ENCODE peak calls at places on chromosomes 2 and 18, in eight cellular contexts. A is fibroblast of pulmonary artery; D is dorsolateral prefrontal cortex; Y is left ventricle myocardium inferior; F is CD8-positive, alpha-beta T cell; I is AG04450; N is A549; Q is AG10803. W is an unnamed sample.

GRCh38 chr2:238593236-238593635 is 166.5 kb downstream of the ASB1 start:
- DNase-seq in I (no peak), Q (no peak), F (no peak), N (no peak), Y (no peak), D (no peak), A (no peak), W (no peak)

GRCh38 chr2:27723372-27724144 is 48.0 kb upstream of the MRPL33 start:
- DNase-seq in Y (no peak), N (peak), D (peak), A (peak), Q (peak), F (peak), I (peak), W (no peak)

GRCh38 chr2:69514406-69514805 is 77.2 kb upstream of the NFU1 start:
- DNase-seq in I (peak), N (no peak), A (peak), Y (peak), Q (peak), F (no peak), D (peak), W (peak)

GRCh38 chr2:236338495-236339184 is 74.4 kb upstream of the ASB18 start:
- DNase-seq in Q (no peak), F (peak), A (peak), N (no peak), Y (no peak), D (peak), I (no peak), W (no peak)

GRCh38 chr2:17747684-17748452 is 5.7 kb downstream of the SMC6 start:
- DNase-seq in A (no peak), D (no peak), I (no peak), N (peak), F (no peak), Q (no peak), Y (no peak), W (no peak)

GRCh38 chr2:174124171-174124570 is 124.2 kb downstream of the OLA1 start:
- DNase-seq in Q (no peak), D (no peak), F (no peak), A (no peak), N (no peak), Y (no peak), I (no peak), W (no peak)

GRCh38 chr18:44130365-44130942 is 550.2 kb upstream of the SETBP1 start:
- DNase-seq in I (no peak), Q (peak), N (peak), F (no peak), D (no peak), A (peak), Y (no peak), W (no peak)

GRCh38 chr2:230643576-230644291 is 68.9 kb upstream of the CAB39 start:
- DNase-seq in I (no peak), D (no peak), F (no peak), Q (no peak), Y (peak), N (no peak), A (peak), W (no peak)

GRCh38 chr2:101518470-101519172 is 43.7 kb upstream of the RFX8 start:
- DNase-seq in F (no peak), Y (peak), A (peak), N (peak), D (peak), Q (peak), I (no peak), W (no peak)

GRCh38 chr2:104545055-104545454 is 308.9 kb upstream of the POU3F3 start:
- DNase-seq in F (no peak), Y (no peak), I (no peak), D (no peak), Q (no peak), N (no peak), A (no peak), W (no peak)

GRCh38 chr2:231780123-231780908 is 766 bp downstream of the PDE6D start:
- DNase-seq in I (no peak), Y (no peak), D (no peak), F (peak), A (peak), Q (no peak), N (no peak), W (no peak)

GRCh38 chr2:235523021-235523420 is 29.2 kb downstream of the AGAP1 start:
- DNase-seq in A (no peak), I (no peak), D (no peak), N (no peak), Y (no peak), F (no peak), Q (no peak), W (no peak)

GRCh38 chr2:102358496-102358895 is 2.9 kb downstream of the IL18R1 start:
- DNase-seq in D (no peak), F (no peak), A (no peak), I (no peak), N (no peak), Q (no peak), Y (no peak), W (no peak)

GRCh38 chr18:61322265-61322873 is 10.9 kb upstream of the CDH20 start:
- DNase-seq in D (peak), F (no peak), Y (peak), I (peak), N (peak), A (peak), Q (peak), W (no peak)

GRCh38 chr2:14524041-14524802 is 108.3 kb upstream of the LRATD1 start:
- DNase-seq in N (no peak), D (no peak), I (peak), Q (peak), F (no peak), A (peak), Y (no peak), W (peak)

GRCh38 chr2:178230396-178230795 is 36.1 kb downstream of the OSBPL6 start:
- DNase-seq in A (no peak), D (no peak), F (no peak), Q (no peak), N (no peak), Y (no peak), I (no peak), W (no peak)

GRCh38 chr2:239195318-239195871 is 205.4 kb downstream of the HDAC4 start:
- DNase-seq in Y (no peak), Q (no peak), D (peak), N (no peak), I (no peak), A (no peak), F (no peak), W (no peak)

GRCh38 chr2:3433339-3433699 is 53.8 kb downstream of the TRAPPC12 start:
- DNase-seq in F (no peak), Y (no peak), N (no peak), D (no peak), Q (no peak), I (no peak), A (no peak), W (no peak)

GRCh38 chr2:152445791-152446201 is 110.8 kb downstream of the FMNL2 start:
- DNase-seq in Q (peak), F (no peak), Y (no peak), N (peak), I (peak), D (no peak), A (peak), W (peak)

GRCh38 chr2:105604938-105605337 is 139.8 kb upstream of the NCK2 start:
- DNase-seq in I (no peak), Q (peak), N (no peak), Y (peak), F (no peak), D (peak), A (peak), W (no peak)

GRCh38 chr2:75168186-75168585 is 31.1 kb downstream of the TACR1 start:
- DNase-seq in D (no peak), Q (no peak), F (no peak), Y (no peak), I (no peak), A (no peak), N (no peak), W (no peak)

GRCh38 chr2:63023444-63023843 is 27.2 kb upstream of the OTX1 start:
- DNase-seq in F (no peak), Q (no peak), A (peak), I (no peak), Y (no peak), N (peak), D (no peak), W (no peak)

GRCh38 chr2:172856561-172856960 is 120.9 kb downstream of the RAPGEF4 start:
- DNase-seq in Y (no peak), N (no peak), A (peak), Q (no peak), F (no peak), D (no peak), I (no peak), W (no peak)

GRCh38 chr2:227921648-227922047 is 50.2 kb downstream of the DAW1 start:
- DNase-seq in Y (no peak), N (no peak), Q (no peak), F (no peak), A (no peak), I (no peak), D (no peak), W (no peak)

GRCh38 chr2:151525872-151526271 is 116.2 kb downstream of the RIF1 start:
- DNase-seq in Q (no peak), A (no peak), N (no peak), Y (no peak), I (no peak), F (no peak), D (no peak), W (no peak)

GRCh38 chr2:113877651-113878594 is 12.0 kb upstream of the ACTR3 start:
- DNase-seq in D (no peak), I (no peak), Q (peak), N (no peak), A (peak), F (no peak), Y (no peak), W (no peak)

GRCh38 chr18:57585846-57586242 is 658 bp downstream of the FECH start:
- DNase-seq in Q (no peak), I (no peak), A (peak), Y (no peak), N (no peak), F (no peak), D (no peak), W (no peak)

GRCh38 chr2:189217546-189217945 is 38.0 kb upstream of the COL5A2 start:
- DNase-seq in I (no peak), D (no peak), Q (peak), F (no peak), Y (no peak), A (peak), N (no peak), W (peak)

GRCh38 chr2:49948744-49949143 is 794.4 kb upstream of the FSHR start:
- DNase-seq in A (no peak), Y (no peak), Q (no peak), N (no peak), I (no peak), D (no peak), F (no peak), W (no peak)

GRCh38 chr18:45980229-45980628 is 13.1 kb upstream of the EPG5 start:
- DNase-seq in Y (no peak), Q (no peak), F (no peak), I (no peak), A (no peak), N (no peak), D (no peak), W (no peak)

GRCh38 chr2:65576278-65576677 is 143.9 kb upstream of the SPRED2 start:
- DNase-seq in A (no peak), I (no peak), F (no peak), Y (no peak), Q (no peak), N (no peak), D (no peak), W (no peak)

GRCh38 chr18:50128506-50129271 is 66.3 kb downstream of the MYO5B start:
- DNase-seq in F (no peak), Q (no peak), D (no peak), N (no peak), I (no peak), Y (no peak), A (no peak), W (no peak)

GRCh38 chr2:193824474-193824873 is 1629.7 kb upstream of the TMEFF2 start:
- DNase-seq in I (no peak), Q (no peak), D (no peak), N (peak), F (no peak), A (peak), Y (no peak), W (peak)

GRCh38 chr2:74584088-74584645 is 29.6 kb downstream of the DOK1 start:
- DNase-seq in D (no peak), I (no peak), Y (no peak), A (peak), F (no peak), Q (peak), N (no peak), W (no peak)

GRCh38 chr2:237337586-237337985 is 76.4 kb downstream of the COL6A3 start:
- DNase-seq in N (no peak), Y (no peak), I (no peak), Q (no peak), F (no peak), D (no peak), A (no peak), W (no peak)

GRCh38 chr2:186518291-186518690 is 32.2 kb downstream of the ZC3H15 start:
- DNase-seq in I (no peak), A (no peak), Y (no peak), D (no peak), Q (no peak), N (no peak), F (no peak), W (no peak)

GRCh38 chr2:237235383-237236095 is 149.8 kb downstream of the COPS8 start:
- DNase-seq in I (no peak), Y (peak), N (no peak), A (peak), F (no peak), D (no peak), Q (peak), W (no peak)

GRCh38 chr2:182949572-182950189 is 83.2 kb upstream of the FRZB start:
- DNase-seq in Q (no peak), D (peak), I (no peak), A (no peak), Y (peak), F (no peak), N (no peak), W (no peak)

GRCh38 chr2:33104052-33104623 is 157.4 kb downstream of the LTBP1 start:
- DNase-seq in A (peak), F (no peak), D (no peak), N (no peak), I (no peak), Y (no peak), Q (no peak), W (no peak)
- H3K4me3 ChIP-seq in A (no peak), F (no peak), D (no peak), N (no peak), I (no peak), Y (no peak), Q (no peak), W (no peak)

GRCh38 chr2:118761791-118762190 is 85.7 kb downstream of the EN1 start:
- DNase-seq in D (no peak), A (no peak), Q (peak), I (no peak), Y (no peak), F (no peak), N (no peak), W (no peak)

GRCh38 chr2:118764855-118765254 is 82.6 kb downstream of the EN1 start:
- DNase-seq in N (no peak), I (no peak), A (no peak), D (no peak), F (no peak), Y (no peak), Q (no peak), W (no peak)

DNA sequence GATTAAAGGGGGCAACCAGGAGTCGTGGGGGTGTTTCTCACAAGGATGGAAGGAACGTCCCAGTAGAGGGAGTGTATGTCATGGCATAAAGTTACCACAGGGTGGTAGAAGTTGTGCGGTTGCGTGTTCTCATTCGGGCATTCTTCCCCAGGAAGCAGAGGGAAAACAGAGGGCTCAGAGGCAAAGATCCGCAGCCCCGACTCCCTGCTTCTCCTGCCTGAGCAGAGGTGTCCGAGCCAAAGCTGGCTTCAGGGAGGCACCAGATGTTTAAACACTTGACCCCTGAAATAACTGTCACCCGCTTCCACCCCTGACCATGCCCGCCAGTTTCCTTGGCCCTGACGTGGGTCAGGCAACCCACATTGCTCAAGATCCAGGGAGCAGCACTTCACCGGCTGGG is 83.7 kb downstream of the EN1 start:
- DNase-seq in I (no peak), D (no peak), Y (no peak), N (peak), Q (peak), A (peak), F (no peak), W (no peak)
- TF ChIP-seq CTCF in I (peak), D (peak), Y (no peak), N (no peak), Q (peak), A (peak), F (no peak), W (peak)

GRCh38 chr2:191855382-191855781 is 8.5 kb upstream of the CAVIN2 start:
- DNase-seq in Y (no peak), N (no peak), I (no peak), F (no peak), A (no peak), D (no peak), Q (no peak), W (no peak)

GRCh38 chr2:191856111-191856876 is 9.4 kb upstream of the CAVIN2 start:
- DNase-seq in I (no peak), N (no peak), Y (no peak), Q (no peak), F (no peak), A (no peak), D (no peak), W (no peak)

GRCh38 chr2:191854385-191855372 is 7.8 kb upstream of the CAVIN2 start:
- DNase-seq in Y (no peak), A (peak), F (no peak), N (no peak), I (no peak), D (no peak), Q (peak), W (no peak)

GRCh38 chr2:191851159-191851558 is 4.3 kb upstream of the CAVIN2 start:
- DNase-seq in Y (no peak), D (no peak), Q (no peak), F (no peak), A (no peak), N (no peak), I (no peak), W (no peak)

GRCh38 chr2:191853843-191854242 is 7.0 kb upstream of the CAVIN2 start:
- DNase-seq in Q (no peak), A (no peak), N (no peak), I (no peak), F (no peak), Y (no peak), D (no peak), W (no peak)
- H3K4me3 ChIP-seq in Q (no peak), A (no peak), N (no peak), I (no peak), F (no peak), Y (peak), D (no peak), W (no peak)

GRCh38 chr2:240966906-240967680 is 31.3 kb upstream of the SNED1 start:
- DNase-seq in A (no peak), N (no peak), Y (peak), F (no peak), Q (no peak), D (no peak), I (no peak), W (no peak)
- TF ChIP-seq CTCF in A (no peak), N (no peak), Y (no peak), F (no peak), Q (no peak), D (no peak), I (no peak), W (no peak)

GRCh38 chr18:25351773-25352628 is at the start of gene ZNF521:
- DNase-seq in A (peak), I (peak), F (peak), Y (peak), D (peak), N (no peak), Q (peak), W (peak)
- H3K4me3 ChIP-seq in A (peak), I (peak), F (peak), Y (peak), D (peak), N (peak), Q (peak), W (peak)

DNA sequence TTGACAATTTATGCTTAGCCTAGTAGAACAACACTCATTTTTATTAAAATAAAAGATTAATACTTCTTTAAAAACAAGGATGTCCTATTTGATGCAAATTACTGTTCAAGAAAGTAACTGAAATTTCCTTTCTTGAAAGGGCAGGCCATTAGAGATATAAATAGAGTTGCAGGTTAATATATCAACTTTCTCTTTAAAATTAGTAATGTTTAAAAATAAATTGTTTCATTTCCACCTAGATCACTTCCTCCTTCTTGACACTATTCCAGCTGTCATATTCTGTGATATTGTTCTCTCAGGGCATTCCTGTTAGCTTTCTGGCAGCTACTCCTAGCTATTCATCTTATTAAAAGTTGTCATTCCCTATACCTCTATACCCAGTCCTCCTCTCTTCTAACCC is 357.9 kb upstream of the NRP2 start:
- DNase-seq in N (no peak), F (no peak), Y (no peak), I (no peak), D (no peak), Q (no peak), A (no peak), W (no peak)
- TF ChIP-seq CTCF in N (no peak), F (no peak), Y (no peak), I (no peak), D (no peak), Q (no peak), A (no peak), W (no peak)

DNA sequence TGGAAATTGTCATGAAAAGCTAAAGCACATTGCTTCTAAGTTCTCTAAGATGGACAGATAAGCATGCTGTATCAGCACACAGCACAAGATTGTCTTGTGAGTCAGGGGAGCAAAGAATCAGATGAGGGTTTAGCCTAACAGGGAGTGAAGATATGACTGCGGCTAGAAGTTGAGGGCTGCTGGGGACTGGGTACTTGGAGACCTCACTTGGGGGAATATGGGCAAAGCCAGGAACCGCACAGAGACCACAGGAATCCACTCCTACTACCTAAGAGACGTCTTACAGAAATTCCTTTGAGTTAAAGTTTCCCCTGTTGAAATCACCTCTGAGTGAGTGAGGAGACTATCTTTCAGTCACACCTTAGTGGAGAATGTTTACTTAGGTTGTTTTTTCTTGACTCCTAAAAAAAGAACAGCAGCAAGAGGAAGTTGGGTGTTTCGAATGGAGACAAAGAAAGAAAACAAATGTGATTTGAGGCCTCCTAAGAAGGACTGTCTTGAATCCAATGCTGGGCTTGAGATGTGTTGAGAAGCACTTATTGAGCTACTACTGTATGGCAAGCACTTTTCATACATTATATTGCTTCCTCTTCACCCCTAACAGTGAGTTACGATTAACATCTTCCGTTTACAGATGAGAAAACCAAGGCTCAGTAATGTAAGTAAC is 100.7 kb downstream of the ANKRD44 start:
- DNase-seq in A (no peak), Y (no peak), N (no peak), F (peak), I (no peak), Q (no peak), D (no peak), W (no peak)
- H3K4me3 ChIP-seq in A (no peak), Y (no peak), N (no peak), F (peak), I (no peak), Q (no peak), D (no peak), W (no peak)

DNA sequence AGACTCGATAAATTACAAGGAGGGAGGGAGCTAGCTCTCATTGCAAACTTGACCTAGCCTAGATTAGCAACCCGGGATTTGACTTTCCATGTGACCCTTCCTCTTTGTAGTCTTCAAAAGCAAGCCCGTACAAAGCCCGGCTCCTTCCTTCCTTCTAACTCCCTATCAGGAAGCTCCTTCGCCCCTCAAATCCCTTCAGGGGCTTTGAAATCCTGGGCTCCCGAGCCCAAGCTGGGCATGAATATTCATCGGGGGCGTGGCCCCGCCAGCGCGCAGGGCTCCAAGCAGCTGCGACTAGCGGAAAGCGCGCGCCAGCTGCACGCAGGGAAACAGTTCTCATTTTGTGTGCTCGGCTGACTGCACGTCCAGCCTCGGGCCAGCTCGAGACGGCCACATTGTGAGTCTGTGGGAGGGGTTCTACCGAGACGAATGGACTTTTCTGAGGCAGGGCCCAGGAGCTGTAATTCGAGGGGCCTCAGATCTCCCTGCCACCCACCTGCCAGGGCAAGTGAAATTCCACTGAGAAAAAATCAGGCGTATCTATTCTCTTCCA is 84.0 kb upstream of the PELI1 start:
- DNase-seq in F (peak), A (peak), N (peak), I (peak), D (peak), Y (peak), Q (peak), W (no peak)
- TF ChIP-seq CTCF in F (no peak), A (no peak), N (no peak), I (peak), D (peak), Y (peak), Q (peak), W (peak)